ENCODE peak calls at places on chromosomes 2 and 18, in eight cellular contexts. C is H9, F is ovary, P is GM23338, D is fibroblast of lung, R is tibial nerve, G is uterus, L is pancreas. Q is an unnamed sample. For H3K4me1, the result is how much of the 10 kb centered on the place peaks cover.

GRCh38 chr18:68177807-68178702 is 536.9 kb downstream of the TMX3 start:
- DNase-seq in C (no peak), F (no peak), P (no peak), D (peak), R (no peak), G (no peak), L (peak), Q (no peak)

GRCh38 chr2:164717000-164717597 is 95.8 kb upstream of the GRB14 start:
- DNase-seq in C (no peak), F (no peak), P (peak), D (no peak), R (peak), G (no peak), L (no peak), Q (no peak)

GRCh38 chr18:50127516-50128229 is 67.3 kb downstream of the MYO5B start:
- DNase-seq in C (no peak), F (no peak), P (no peak), D (peak), R (no peak), G (no peak), L (no peak), Q (no peak)

GRCh38 chr18:51461956-51462355 is 264.5 kb upstream of the MEX3C start:
- DNase-seq in C (no peak), F (no peak), P (no peak), D (peak), R (no peak), G (no peak), L (no peak), Q (no peak)

GRCh38 chr2:46023165-46023854 is 273.9 kb upstream of the EPAS1 start:
- DNase-seq in C (no peak), F (no peak), P (no peak), D (no peak), R (no peak), G (no peak), L (no peak), Q (no peak)

GRCh38 chr2:73111300-73112025 is 1.3 kb downstream of the RAB11FIP5 start:
- DNase-seq in C (peak), F (no peak), P (peak), D (peak), R (no peak), G (peak), L (peak), Q (no peak)

GRCh38 chr2:102489646-102490045 is 16.6 kb downstream of the SLC9A4 start:
- DNase-seq in C (no peak), F (no peak), P (peak), D (no peak), R (no peak), G (no peak), L (no peak), Q (no peak)

GRCh38 chr2:179751184-179751809 is 110.1 kb downstream of the ZNF385B start:
- DNase-seq in C (no peak), F (no peak), P (peak), D (peak), R (no peak), G (no peak), L (no peak), Q (no peak)

GRCh38 chr2:184596819-184597411 is 1.4 kb upstream of the ZNF804A start:
- DNase-seq in C (no peak), F (no peak), P (peak), D (peak), R (no peak), G (no peak), L (no peak), Q (no peak)

GRCh38 chr18:44871771-44872170 is 191.1 kb downstream of the SETBP1 start:
- DNase-seq in C (no peak), F (no peak), P (no peak), D (no peak), R (no peak), G (no peak), L (no peak), Q (no peak)

GRCh38 chr18:10739152-10739551 is 213.3 kb downstream of the NAPG start:
- DNase-seq in C (no peak), F (no peak), P (no peak), D (peak), R (no peak), G (no peak), L (no peak), Q (no peak)

GRCh38 chr2:38653715-38654494 is 12.0 kb upstream of the GALM start:
- DNase-seq in C (no peak), F (no peak), P (no peak), D (peak), R (no peak), G (no peak), L (no peak), Q (peak)

GRCh38 chr2:170411660-170412059 is 233.7 kb downstream of the MYO3B start:
- DNase-seq in C (no peak), F (no peak), P (peak), D (no peak), R (no peak), G (no peak), L (no peak), Q (no peak)

GRCh38 chr2:20757405-20758090 is 65.4 kb downstream of the LDAH start:
- DNase-seq in C (no peak), F (no peak), P (no peak), D (no peak), R (no peak), G (no peak), L (no peak), Q (no peak)

GRCh38 chr2:47072728-47073191 is 82.3 kb downstream of the STPG4 start:
- DNase-seq in C (no peak), F (peak), P (no peak), D (no peak), R (peak), G (no peak), L (no peak), Q (no peak)

GRCh38 chr18:57585846-57586242 is 658 bp downstream of the FECH start:
- DNase-seq in C (no peak), F (no peak), P (peak), D (peak), R (no peak), G (no peak), L (no peak), Q (no peak)

GRCh38 chr2:36270758-36271157 is 84.8 kb upstream of the CRIM1 start:
- DNase-seq in C (peak), F (no peak), P (peak), D (no peak), R (no peak), G (no peak), L (no peak), Q (no peak)

GRCh38 chr2:239991689-239992314 is 33.3 kb downstream of the NDUFA10 start:
- DNase-seq in C (no peak), F (no peak), P (peak), D (peak), R (peak), G (peak), L (no peak), Q (no peak)

GRCh38 chr2:172914277-172915003 is 161.2 kb upstream of the MAP3K20 start:
- DNase-seq in C (no peak), F (no peak), P (no peak), D (no peak), R (no peak), G (no peak), L (no peak), Q (no peak)

GRCh38 chr2:219252084-219252483 is 959 bp upstream of the TUBA4B start:
- DNase-seq in C (no peak), F (no peak), P (no peak), D (no peak), R (no peak), G (no peak), L (peak), Q (peak)

GRCh38 chr18:3824101-3824500 is 374.1 kb downstream of the TGIF1 start:
- DNase-seq in C (no peak), F (no peak), P (no peak), D (no peak), R (no peak), G (no peak), L (no peak), Q (no peak)

GRCh38 chr2:3125761-3126130 is 251.9 kb downstream of the EIPR1 start:
- DNase-seq in C (no peak), F (no peak), P (no peak), D (no peak), R (no peak), G (no peak), L (no peak), Q (no peak)

GRCh38 chr18:54149078-54149697 is 75.3 kb downstream of the MBD2 start:
- DNase-seq in C (no peak), F (no peak), P (peak), D (peak), R (no peak), G (peak), L (no peak), Q (no peak)

GRCh38 chr2:102967451-102967850 is 205.6 kb downstream of the TMEM182 start:
- DNase-seq in C (no peak), F (no peak), P (no peak), D (peak), R (no peak), G (no peak), L (no peak), Q (no peak)

GRCh38 chr2:229800997-229801754 is 86.8 kb upstream of the DNER start:
- DNase-seq in C (peak), F (peak), P (peak), D (peak), R (peak), G (peak), L (peak), Q (peak)

GRCh38 chr2:41933585-41934322 is 114.1 kb upstream of the PKDCC start:
- DNase-seq in C (no peak), F (peak), P (no peak), D (peak), R (peak), G (peak), L (no peak), Q (no peak)

GRCh38 chr18:48896875-48897511 is 53.8 kb downstream of the SMAD7 start:
- DNase-seq in C (peak), F (no peak), P (peak), D (peak), R (peak), G (no peak), L (no peak), Q (no peak)

GRCh38 chr2:191195021-191195420 is 44.2 kb upstream of the STAT4 start:
- DNase-seq in C (no peak), F (no peak), P (no peak), D (no peak), R (no peak), G (no peak), L (no peak), Q (no peak)

GRCh38 chr2:65431417-65432226 is 777 bp downstream of the SPRED2 start:
- DNase-seq in C (peak), F (peak), P (peak), D (peak), R (peak), G (peak), L (peak), Q (peak)

GRCh38 chr2:28336264-28336992 is 56.2 kb upstream of the FOSL2 start:
- DNase-seq in C (no peak), F (no peak), P (no peak), D (no peak), R (no peak), G (no peak), L (no peak), Q (no peak)

GRCh38 chr2:127053731-127054603 is 53.0 kb downstream of the BIN1 start:
- DNase-seq in C (no peak), F (peak), P (no peak), D (no peak), R (no peak), G (no peak), L (no peak), Q (no peak)

GRCh38 chr2:170771049-170771937 is 1.1 kb downstream of the ERICH2 start:
- DNase-seq in C (peak), F (no peak), P (peak), D (peak), R (peak), G (no peak), L (no peak), Q (no peak)

GRCh38 chr2:228767196-228767595 is 503.9 kb downstream of the PID1 start:
- DNase-seq in C (no peak), F (no peak), P (no peak), D (peak), R (no peak), G (no peak), L (no peak), Q (no peak)

GRCh38 chr2:208279236-208279635 is 13.2 kb downstream of the PIKFYVE start:
- DNase-seq in C (no peak), F (no peak), P (no peak), D (no peak), R (no peak), G (no peak), L (no peak), Q (no peak)

GRCh38 chr2:224099846-224100643 is 61.0 kb upstream of the SERPINE2 start:
- DNase-seq in C (no peak), F (no peak), P (no peak), D (no peak), R (no peak), G (no peak), L (no peak), Q (no peak)

GRCh38 chr2:171595896-171596295 is 73.6 kb downstream of the CYBRD1 start:
- DNase-seq in C (no peak), F (no peak), P (no peak), D (peak), R (no peak), G (no peak), L (no peak), Q (no peak)

GRCh38 chr2:218569661-218570500 is 1.2 kb downstream of the CNOT9 start:
- DNase-seq in C (no peak), F (no peak), P (peak), D (peak), R (no peak), G (no peak), L (no peak), Q (peak)

GRCh38 chr2:127095784-127096183 is 11.2 kb downstream of the BIN1 start:
- DNase-seq in C (no peak), F (no peak), P (no peak), D (no peak), R (no peak), G (no peak), L (no peak), Q (no peak)

GRCh38 chr2:121860033-121860810 is 104.8 kb downstream of the TSN start:
- DNase-seq in C (no peak), F (no peak), P (no peak), D (peak), R (no peak), G (no peak), L (no peak), Q (no peak)

DNA sequence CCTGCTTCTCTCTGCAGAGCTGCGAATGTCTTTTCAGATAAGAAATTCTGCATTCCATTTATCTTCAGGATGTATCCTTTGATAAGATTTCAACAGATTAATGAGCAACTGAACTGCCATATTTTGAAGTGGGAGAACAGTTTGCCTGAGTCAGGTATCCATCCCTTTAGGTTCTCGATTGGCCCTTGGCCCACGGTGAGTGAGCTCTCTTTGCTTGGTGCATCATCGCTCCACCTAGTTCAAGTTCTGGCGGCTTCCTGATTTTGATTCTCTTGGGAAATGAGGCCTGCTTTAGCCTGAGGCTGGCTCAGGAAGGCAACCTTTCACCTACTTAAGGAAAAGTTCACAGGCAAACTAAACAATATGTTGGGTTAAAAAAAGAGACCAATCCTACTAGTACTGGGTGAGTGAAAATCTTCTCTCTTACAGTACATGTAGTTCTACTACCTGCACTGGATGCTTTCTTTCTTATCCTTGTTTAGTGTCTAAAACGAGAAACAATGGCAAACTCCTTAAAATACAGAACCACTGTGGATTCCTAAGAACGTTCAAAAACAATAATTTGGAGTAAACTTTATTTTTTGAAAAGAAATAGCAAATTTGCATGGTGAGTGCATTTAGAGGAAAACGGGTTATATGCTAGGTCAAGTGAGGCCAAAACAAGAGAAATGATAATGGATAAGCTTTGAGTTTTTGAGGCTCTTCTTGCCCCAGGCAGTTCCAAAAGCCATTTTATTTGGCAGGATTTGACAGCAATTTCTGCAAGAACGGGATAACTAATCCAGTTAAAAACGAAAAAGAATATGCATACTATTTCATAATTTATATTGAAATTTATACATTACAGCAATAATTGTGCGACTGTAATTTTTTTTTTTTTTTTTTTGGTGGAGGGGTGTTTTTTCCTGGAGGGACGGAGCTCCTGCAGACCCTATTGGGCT is 780 bp upstream of the ACSL3 start:
- DNase-seq in C (peak), F (peak), P (peak), D (peak), R (peak), G (peak), L (peak), Q (no peak)
- H3K4me1 ChIP-seq in C (under half), F (under half), P (under half), D (under half), R (under half), G (under half), L (under half), Q (under half)

DNA sequence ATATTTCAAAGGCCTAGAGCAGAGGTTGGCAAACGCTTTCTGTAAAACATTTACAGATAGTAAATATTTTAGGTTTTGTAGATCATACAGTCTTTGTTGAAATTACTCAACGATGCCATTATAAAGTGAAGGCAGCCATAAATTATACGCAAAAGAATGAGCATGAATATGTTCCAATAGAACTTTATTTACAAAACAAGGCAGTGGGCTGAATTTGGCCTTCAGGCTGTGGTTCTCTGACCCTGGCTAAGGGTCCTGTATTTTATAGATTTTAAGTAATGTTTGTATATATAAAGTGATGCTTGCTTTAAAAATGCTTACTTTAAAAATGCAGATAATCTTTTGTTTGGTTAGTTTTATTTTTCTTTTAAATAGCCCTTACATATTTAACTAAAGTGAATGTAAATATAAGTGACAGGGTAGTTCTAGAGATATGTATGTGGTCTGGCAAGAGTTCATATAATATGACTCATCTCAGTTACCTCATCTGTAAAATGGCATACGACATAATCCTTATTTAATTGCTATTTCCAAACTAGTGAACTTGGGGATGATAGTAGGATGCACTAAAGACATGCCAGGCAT is 51.7 kb upstream of the ATP5MC3 start:
- DNase-seq in C (no peak), F (no peak), P (no peak), D (peak), R (no peak), G (no peak), L (no peak), Q (no peak)
- H3K4me1 ChIP-seq in C (under half), F (under half), P (under half), D (under half), R (under half), G (under half), L (under half), Q (under half)

GRCh38 chr18:21958707-21959457 is 210.5 kb upstream of the GATA6 start:
- DNase-seq in C (no peak), F (peak), P (no peak), D (no peak), R (no peak), G (no peak), L (no peak), Q (no peak)
- H3K4me1 ChIP-seq in C (under half), F (under half), P (under half), D (under half), R (under half), G (under half), L (under half), Q (under half)

GRCh38 chr2:201135396-201135795 is 19.4 kb downstream of the CFLAR start:
- DNase-seq in C (no peak), F (no peak), P (no peak), D (no peak), R (no peak), G (no peak), L (no peak), Q (no peak)

GRCh38 chr2:201137505-201138400 is 21.8 kb downstream of the CFLAR start:
- DNase-seq in C (no peak), F (no peak), P (no peak), D (no peak), R (no peak), G (no peak), L (no peak), Q (no peak)

GRCh38 chr2:201136889-201137321 is 20.9 kb downstream of the CFLAR start:
- DNase-seq in C (no peak), F (no peak), P (no peak), D (no peak), R (no peak), G (no peak), L (no peak), Q (no peak)

GRCh38 chr2:201139836-201140599 is 24.1 kb downstream of the CFLAR start:
- DNase-seq in C (peak), F (no peak), P (peak), D (no peak), R (no peak), G (no peak), L (no peak), Q (no peak)

GRCh38 chr2:201138401-201138970 is 22.5 kb downstream of the CFLAR start:
- DNase-seq in C (no peak), F (no peak), P (no peak), D (no peak), R (no peak), G (no peak), L (no peak), Q (no peak)
- H3K4me1 ChIP-seq in C (under half), F (under half), P (under half), D (under half), R (under half), G (under half), L (under half), Q (under half)

Q was measured in CD8-positive, alpha-beta memory T cell.